ENCODE peak calls at places on chromosomes 5 and 9, in ten cellular contexts. S is tibial artery; P is CD4-positive, CD25-positive, alpha-beta regulatory T cell; W is brain microvascular endothelial cell; B is heart right ventricle; G is Karpas-422; K is suprapubic skin; O is HCT116; H is body of pancreas; R is CD8-positive, alpha-beta T cell. X is an unnamed sample.

GRCh38 chr5:4730279-4730678 is 409.9 kb upstream of the ADAMTS16 start:
- DNase-seq in S (no peak), P (no peak), W (no peak), B (no peak), G (no peak), K (no peak), O (no peak), H (no peak), R (no peak), X (no peak)

GRCh38 chr9:114213566-114213965 is 58.2 kb downstream of the COL27A1 start:
- DNase-seq in S (no peak), P (no peak), W (no peak), B (no peak), G (no peak), K (no peak), O (no peak), H (no peak), R (no peak), X (no peak)

GRCh38 chr9:69122391-69123141 is 51.5 kb upstream of the TJP2 start:
- DNase-seq in S (no peak), P (no peak), W (peak), B (no peak), G (no peak), K (no peak), O (peak), H (peak), R (no peak), X (peak)

GRCh38 chr5:115184780-115185179 is 15.1 kb upstream of the TRIM36 start:
- DNase-seq in S (no peak), P (no peak), W (no peak), B (no peak), G (no peak), K (no peak), O (no peak), H (no peak), R (no peak), X (no peak)

GRCh38 chr9:2192356-2192979 is 177.3 kb downstream of the SMARCA2 start:
- DNase-seq in S (no peak), P (no peak), W (no peak), B (no peak), G (no peak), K (no peak), O (no peak), H (no peak), R (no peak), X (no peak)

GRCh38 chr9:20216438-20216837 is 405.9 kb downstream of the MLLT3 start:
- DNase-seq in S (no peak), P (no peak), W (no peak), B (no peak), G (no peak), K (no peak), O (no peak), H (no peak), R (no peak), X (no peak)

GRCh38 chr5:169413416-169413815 is 112.5 kb upstream of the SLIT3 start:
- DNase-seq in S (no peak), P (no peak), W (no peak), B (no peak), G (no peak), K (no peak), O (no peak), H (no peak), R (no peak), X (no peak)

GRCh38 chr5:32450952-32451351 is 6.4 kb upstream of the ZFR start:
- DNase-seq in S (no peak), P (no peak), W (no peak), B (no peak), G (peak), K (no peak), O (peak), H (no peak), R (no peak), X (no peak)

GRCh38 chr5:100827481-100827889 is 75.6 kb downstream of the ST8SIA4 start:
- DNase-seq in S (no peak), P (no peak), W (peak), B (no peak), G (peak), K (no peak), O (no peak), H (no peak), R (no peak), X (no peak)

GRCh38 chr5:54834121-54834842 is 151.1 kb downstream of the ESM1 start:
- DNase-seq in S (peak), P (no peak), W (no peak), B (peak), G (no peak), K (no peak), O (no peak), H (peak), R (no peak), X (no peak)

GRCh38 chr9:120524852-120525251 is 55.1 kb downstream of the CDK5RAP2 start:
- DNase-seq in S (no peak), P (no peak), W (no peak), B (no peak), G (no peak), K (no peak), O (no peak), H (no peak), R (no peak), X (no peak)

GRCh38 chr9:106892632-106893031 is 29.7 kb downstream of the ZNF462 start:
- DNase-seq in S (no peak), P (no peak), W (peak), B (peak), G (no peak), K (no peak), O (peak), H (no peak), R (no peak), X (peak)

GRCh38 chr9:123033352-123033751 is at the start of gene GPR21:
- DNase-seq in S (no peak), P (no peak), W (no peak), B (no peak), G (no peak), K (no peak), O (no peak), H (no peak), R (no peak), X (no peak)

GRCh38 chr9:101580076-101580475 is 14.7 kb downstream of the PPP3R2 start:
- DNase-seq in S (no peak), P (no peak), W (no peak), B (no peak), G (no peak), K (no peak), O (no peak), H (no peak), R (no peak), X (no peak)

GRCh38 chr9:101578378-101578777 is 16.4 kb downstream of the PPP3R2 start:
- DNase-seq in S (no peak), P (no peak), W (no peak), B (no peak), G (peak), K (no peak), O (no peak), H (no peak), R (no peak), X (no peak)

GRCh38 chr9:101586651-101587050 is 8.1 kb downstream of the PPP3R2 start:
- DNase-seq in S (no peak), P (no peak), W (no peak), B (no peak), G (no peak), K (no peak), O (no peak), H (no peak), R (no peak), X (no peak)

GRCh38 chr9:101585740-101586139 is 9.0 kb downstream of the PPP3R2 start:
- DNase-seq in S (no peak), P (no peak), W (no peak), B (no peak), G (no peak), K (no peak), O (no peak), H (no peak), R (no peak), X (no peak)

GRCh38 chr9:101582593-101582992 is 12.2 kb downstream of the PPP3R2 start:
- DNase-seq in S (no peak), P (no peak), W (peak), B (no peak), G (no peak), K (no peak), O (no peak), H (no peak), R (no peak), X (peak)
- H3K27ac ChIP-seq in S (no peak), P (no peak), W (no peak), B (no peak), G (no peak), K (no peak), O (no peak), H (no peak), R (no peak), X (no peak)

DNA sequence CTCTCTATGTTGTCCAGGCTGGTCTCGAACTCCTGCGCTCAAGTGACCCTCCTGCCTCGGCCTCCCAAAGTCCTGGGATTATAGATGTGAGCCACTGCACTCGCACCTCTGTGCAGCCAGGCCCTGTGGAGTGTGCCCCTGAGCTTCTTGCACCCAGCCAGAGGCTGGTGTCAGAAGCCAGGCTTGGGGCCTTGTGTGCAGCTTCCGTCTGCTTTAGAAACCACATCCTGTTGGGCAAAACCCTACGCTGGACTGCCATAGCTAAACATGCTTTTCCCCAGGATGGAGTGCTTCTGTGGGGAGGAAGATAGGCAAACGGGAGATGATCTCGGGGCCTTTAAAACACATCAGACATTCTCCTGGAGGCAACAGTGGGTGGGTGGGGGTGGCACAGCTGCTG is 40.1 kb downstream of the PRRT1B start:
- DNase-seq in S (no peak), P (peak), W (no peak), B (no peak), G (no peak), K (no peak), O (no peak), H (no peak), R (no peak), X (no peak)
- H3K27ac ChIP-seq in S (no peak), P (peak), W (no peak), B (no peak), G (no peak), K (no peak), O (no peak), H (no peak), R (peak), X (no peak)

DNA sequence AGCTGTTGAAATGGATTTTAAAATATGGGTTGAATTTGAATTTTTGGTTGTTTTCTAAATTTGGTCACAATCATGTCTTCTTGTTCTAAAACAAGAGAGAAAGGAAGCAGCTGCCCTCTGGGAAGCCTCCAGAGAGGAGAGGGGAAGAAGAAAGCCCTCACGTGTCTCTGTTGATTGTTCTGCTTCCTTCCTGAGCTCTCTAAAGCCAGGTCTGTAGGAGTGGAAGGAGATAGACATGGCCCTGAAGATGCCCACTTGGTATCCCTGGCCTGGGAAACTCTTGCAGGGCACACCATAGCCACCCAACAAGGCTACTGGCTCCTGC is 59.6 kb downstream of the GALNT12 start:
- DNase-seq in S (no peak), P (no peak), W (no peak), B (no peak), G (no peak), K (no peak), O (no peak), H (no peak), R (no peak), X (no peak)
- H3K27ac ChIP-seq in S (peak), P (no peak), W (no peak), B (peak), G (no peak), K (peak), O (no peak), H (peak), R (no peak), X (no peak)

DNA sequence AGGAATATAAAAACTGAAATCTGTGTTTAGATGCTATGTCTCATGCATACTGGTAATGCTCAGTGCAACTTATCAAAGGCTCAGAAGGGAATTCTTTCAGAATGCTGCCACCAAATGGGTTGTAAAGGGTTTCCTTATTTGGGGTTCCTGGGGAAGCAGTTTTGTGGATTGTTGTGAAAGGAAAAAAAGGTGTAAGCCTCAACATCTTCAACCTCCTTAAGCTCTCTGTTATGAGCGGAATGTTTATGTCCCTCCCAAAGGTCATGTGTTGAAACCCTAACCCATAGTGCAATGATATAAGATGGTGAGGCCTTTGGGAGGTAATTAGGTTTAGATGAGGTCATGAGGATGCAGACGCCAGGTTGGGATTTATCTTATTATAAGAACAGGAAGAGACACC is 41.6 kb downstream of the GNA14 start:
- DNase-seq in S (no peak), P (no peak), W (no peak), B (no peak), G (no peak), K (no peak), O (no peak), H (no peak), R (no peak), X (no peak)
- H3K27ac ChIP-seq in S (peak), P (no peak), W (no peak), B (peak), G (no peak), K (no peak), O (no peak), H (no peak), R (no peak), X (no peak)

DNA sequence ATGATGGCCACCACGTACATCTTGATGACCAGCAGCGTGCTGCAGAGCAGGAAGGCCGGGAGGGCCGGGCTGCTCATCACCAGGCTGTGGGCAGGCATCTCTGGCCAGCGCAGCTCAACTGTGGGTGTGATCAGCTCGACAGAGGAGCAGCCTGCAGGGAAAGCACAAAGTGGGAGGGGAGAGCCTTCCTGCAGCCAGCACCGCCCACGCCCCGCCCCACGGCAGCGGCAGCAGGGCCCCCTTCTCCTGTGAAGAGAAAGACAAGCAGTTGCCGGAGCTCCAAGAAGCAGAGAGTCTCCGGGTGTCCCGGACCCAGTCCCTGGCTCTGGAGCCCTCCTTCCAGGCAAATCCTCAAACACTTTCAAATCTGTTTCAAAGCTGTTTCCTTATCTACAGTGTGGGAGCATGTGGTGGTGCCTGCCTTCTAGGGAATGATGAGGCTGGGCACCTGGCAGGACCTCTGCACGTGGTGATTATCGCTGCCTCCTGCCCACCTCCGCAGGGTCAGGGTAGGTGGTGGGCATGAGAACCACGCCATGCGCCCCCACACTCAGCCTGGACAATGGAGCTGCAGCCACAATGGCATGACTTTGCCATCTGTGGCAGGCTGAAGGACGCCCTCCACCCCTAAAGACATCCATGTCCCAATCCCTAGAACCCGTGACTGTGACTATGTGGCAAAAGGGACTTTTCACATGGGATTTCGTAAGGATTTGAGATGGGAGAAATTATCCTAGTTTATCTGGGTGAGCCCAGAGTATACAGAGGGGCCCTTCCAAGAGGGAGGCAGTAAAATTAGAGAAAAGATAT is at the start of gene PTGES:
- DNase-seq in S (peak), P (no peak), W (peak), B (peak), G (no peak), K (peak), O (peak), H (peak), R (peak), X (no peak)
- H3K27ac ChIP-seq in S (peak), P (no peak), W (peak), B (no peak), G (no peak), K (peak), O (peak), H (no peak), R (no peak), X (peak)

GRCh38 chr9:78566521-78566920 is 269.6 kb downstream of the PSAT1 start:
- DNase-seq in S (no peak), P (no peak), W (no peak), B (no peak), G (no peak), K (no peak), O (no peak), H (no peak), R (no peak), X (no peak)

GRCh38 chr9:78567693-78568092 is 270.8 kb downstream of the PSAT1 start:
- DNase-seq in S (no peak), P (no peak), W (peak), B (no peak), G (no peak), K (no peak), O (no peak), H (no peak), R (no peak), X (no peak)

GRCh38 chr9:78566948-78567675 is 270.2 kb downstream of the PSAT1 start:
- DNase-seq in S (no peak), P (no peak), W (peak), B (no peak), G (no peak), K (no peak), O (no peak), H (no peak), R (no peak), X (no peak)

GRCh38 chr9:78565481-78565880 is 268.6 kb downstream of the PSAT1 start:
- DNase-seq in S (no peak), P (no peak), W (no peak), B (no peak), G (no peak), K (no peak), O (no peak), H (no peak), R (no peak), X (no peak)

DNA sequence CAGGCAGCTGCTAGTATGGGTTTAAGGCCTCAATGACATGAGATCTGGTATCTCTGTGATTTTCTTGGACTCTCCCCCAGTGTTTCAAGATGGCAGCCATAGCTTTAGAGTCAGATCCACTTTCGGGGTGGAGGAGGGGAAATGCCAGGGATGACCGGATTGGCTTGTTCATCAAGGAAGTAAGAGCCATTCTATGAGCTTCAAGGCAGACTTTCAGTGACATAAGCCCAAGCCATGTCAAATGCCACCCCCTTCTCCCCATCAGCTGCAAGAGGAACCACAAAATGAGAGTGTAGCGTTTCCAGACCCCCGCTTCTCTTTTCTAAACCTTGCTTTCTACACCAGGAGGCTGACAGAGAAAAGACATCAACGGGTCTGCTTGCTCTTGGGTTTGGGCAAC is 271.8 kb downstream of the PSAT1 start:
- DNase-seq in S (no peak), P (no peak), W (no peak), B (no peak), G (no peak), K (no peak), O (no peak), H (no peak), R (no peak), X (no peak)
- H3K27ac ChIP-seq in S (no peak), P (no peak), W (no peak), B (no peak), G (no peak), K (no peak), O (no peak), H (no peak), R (no peak), X (no peak)

DNA sequence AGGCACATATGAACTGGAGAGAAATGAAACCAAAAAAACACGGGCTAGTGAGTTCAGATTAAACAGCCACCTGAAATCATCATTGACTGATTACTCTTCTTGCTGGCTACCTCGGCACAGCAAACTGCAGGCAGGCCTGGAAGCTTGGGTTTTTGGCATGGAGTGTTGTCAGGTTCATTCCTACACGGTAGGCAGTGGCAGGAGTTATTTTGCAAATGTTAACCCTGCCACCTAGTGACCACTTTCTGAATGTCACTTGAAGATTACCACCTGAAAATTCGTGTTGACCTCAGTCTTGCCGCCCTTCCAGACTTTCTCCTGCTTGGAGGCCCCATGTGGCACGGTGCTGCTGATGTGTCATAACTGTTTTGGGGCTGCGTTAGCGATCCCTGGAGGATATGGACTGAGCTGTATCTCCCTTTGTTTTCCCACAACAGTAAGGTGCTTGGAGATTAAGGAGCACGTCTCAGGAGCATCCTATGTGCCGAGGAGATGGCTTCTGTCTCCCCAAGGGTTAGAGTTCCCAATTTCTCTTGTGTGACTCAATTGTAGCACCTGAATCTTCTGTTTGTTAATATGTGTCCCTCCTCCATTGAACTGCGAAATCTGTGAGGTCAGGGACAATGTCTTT is 12.7 kb upstream of the CD180 start:
- DNase-seq in S (peak), P (peak), W (peak), B (no peak), G (peak), K (no peak), O (peak), H (peak), R (peak), X (peak)
- H3K27ac ChIP-seq in S (no peak), P (peak), W (no peak), B (no peak), G (peak), K (no peak), O (no peak), H (no peak), R (no peak), X (peak)

DNA sequence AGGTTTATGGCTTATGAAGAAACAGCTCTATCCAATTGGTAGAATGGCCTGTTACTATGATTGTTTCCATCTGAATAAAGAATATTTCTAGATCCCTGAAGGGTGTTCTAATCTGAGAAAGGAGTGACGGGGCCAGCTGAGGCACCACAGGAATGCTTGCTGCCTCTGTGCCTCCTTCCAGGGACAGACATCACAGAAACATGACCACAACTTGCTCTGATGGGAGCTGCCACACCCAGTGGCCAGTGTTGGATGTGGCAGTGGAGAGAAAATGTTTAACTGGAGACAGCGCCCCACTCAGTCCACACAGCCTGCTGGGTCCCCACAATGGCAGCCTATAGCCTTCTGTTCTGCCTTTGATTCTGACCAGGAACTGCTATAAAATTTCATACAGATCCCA is 38.6 kb upstream of the TESK1 start:
- DNase-seq in S (no peak), P (no peak), W (peak), B (no peak), G (no peak), K (no peak), O (no peak), H (no peak), R (no peak), X (no peak)
- H3K27ac ChIP-seq in S (peak), P (no peak), W (no peak), B (no peak), G (no peak), K (no peak), O (no peak), H (no peak), R (no peak), X (no peak)

X was measured in epithelial cell of prostate.